ENCODE peak calls at places on chromosomes 6 and 20, in eight cellular contexts. Y, V, W, R, S, X, P and T are unnamed samples.

GRCh38 chr6:17473554-17473953 is 80.2 kb downstream of the CAP2 start:
- DNase-seq in X (no peak), S (no peak), P (no peak), R (no peak), W (no peak), V (peak; percentile 29), Y (no peak), T (no peak)

GRCh38 chr6:95917034-95917433 is 98.7 kb upstream of the FUT9 start:
- DNase-seq in Y (no peak), S (no peak), V (no peak), X (no peak), P (no peak), R (no peak), W (no peak), T (no peak)

GRCh38 chr20:50218987-50219435 is 28.4 kb downstream of the CEBPB start:
- DNase-seq in Y (peak; percentile 85), V (no peak), P (no peak), X (no peak), W (no peak), R (no peak), S (no peak), T (no peak)

GRCh38 chr6:109300874-109301273 is 81.4 kb downstream of the CD164 start:
- DNase-seq in Y (no peak), W (no peak), X (no peak), P (no peak), V (no peak), R (no peak), S (no peak), T (no peak)

GRCh38 chr6:165220030-165220429 is 89.4 kb downstream of the C6orf118 start:
- DNase-seq in W (no peak), V (no peak), S (no peak), P (no peak), Y (no peak), R (no peak), X (no peak), T (no peak)

GRCh38 chr20:56111951-56112730 is 106.8 kb upstream of the CBLN4 start:
- DNase-seq in X (no peak), Y (no peak), W (no peak), V (no peak), R (no peak), S (no peak), P (no peak), T (no peak)

GRCh38 chr6:5529733-5530132 is 268.4 kb downstream of the FARS2 start:
- DNase-seq in Y (no peak), P (no peak), X (no peak), W (no peak), V (no peak), S (no peak), R (no peak), T (no peak)

GRCh38 chr6:157550114-157550989 is 169.4 kb downstream of the ZDHHC14 start:
- DNase-seq in S (peak; percentile 28), R (no peak), P (no peak), X (no peak), W (no peak), V (no peak), Y (no peak), T (no peak)

GRCh38 chr6:71367763-71368162 is 79.2 kb downstream of the OGFRL1 start:
- DNase-seq in Y (no peak), R (peak; percentile 17), W (no peak), S (no peak), P (no peak), X (no peak), V (no peak), T (no peak)

GRCh38 chr6:115843945-115844344 is 216.7 kb downstream of the FRK start:
- DNase-seq in V (no peak), P (no peak), Y (no peak), R (no peak), X (no peak), W (no peak), S (no peak), T (no peak)

GRCh38 chr6:82246802-82247633 is 526 bp downstream of the IBTK start:
- DNase-seq in P (peak; percentile 55), R (peak; percentile 30), Y (peak; percentile 70), V (peak; percentile 74), W (peak; percentile 41), X (peak; percentile 36), S (no peak), T (peak; percentile 46)

GRCh38 chr6:35903679-35904078 is 17.2 kb downstream of the SRPK1 start:
- DNase-seq in Y (no peak), R (no peak), S (no peak), W (no peak), X (no peak), V (no peak), P (no peak), T (no peak)
- H3K36me3 ChIP-seq in Y (no peaks in the 10 kb centered on the region), R (peaks cover 7% of the 10 kb centered on the region), S (no peaks in the 10 kb centered on the region), W (no peaks in the 10 kb centered on the region), X (peaks cover 6% of the 10 kb centered on the region), V (peaks cover 4% of the 10 kb centered on the region), P (no peaks in the 10 kb centered on the region), T (no peaks in the 10 kb centered on the region)

GRCh38 chr6:41921712-41921998 is 356 bp downstream of the BYSL start:
- DNase-seq in P (peak; percentile 17), V (no peak), Y (no peak), R (no peak), X (no peak), S (no peak), W (no peak), T (no peak)

GRCh38 chr6:41922154-41922553 is 855 bp downstream of the BYSL start:
- DNase-seq in W (no peak), Y (no peak), S (no peak), V (no peak), P (no peak), R (no peak), X (no peak), T (no peak)

GRCh38 chr6:41917528-41917927 is 3.4 kb downstream of the MED20 start:
- DNase-seq in P (no peak), X (peak; percentile 71), Y (no peak), R (peak; percentile 96), W (no peak), S (no peak), V (no peak), T (no peak)

GRCh38 chr6:41920921-41921711 is at the start of the genes BYSL and MED20:
- DNase-seq in Y (peak; percentile 93), W (peak; percentile 94), X (peak; percentile 95), S (no peak), R (peak; percentile 94), P (peak; percentile 95), V (peak; percentile 95), T (peak; percentile 91)
- TF ChIP-seq POLR2A in Y (no peak), W (peak; percentile 23), X (peak; percentile 76), S (peak; percentile 63), R (peak; percentile 78), P (peak; percentile 66), V (no peak), T (peak; percentile 76)

DNA sequence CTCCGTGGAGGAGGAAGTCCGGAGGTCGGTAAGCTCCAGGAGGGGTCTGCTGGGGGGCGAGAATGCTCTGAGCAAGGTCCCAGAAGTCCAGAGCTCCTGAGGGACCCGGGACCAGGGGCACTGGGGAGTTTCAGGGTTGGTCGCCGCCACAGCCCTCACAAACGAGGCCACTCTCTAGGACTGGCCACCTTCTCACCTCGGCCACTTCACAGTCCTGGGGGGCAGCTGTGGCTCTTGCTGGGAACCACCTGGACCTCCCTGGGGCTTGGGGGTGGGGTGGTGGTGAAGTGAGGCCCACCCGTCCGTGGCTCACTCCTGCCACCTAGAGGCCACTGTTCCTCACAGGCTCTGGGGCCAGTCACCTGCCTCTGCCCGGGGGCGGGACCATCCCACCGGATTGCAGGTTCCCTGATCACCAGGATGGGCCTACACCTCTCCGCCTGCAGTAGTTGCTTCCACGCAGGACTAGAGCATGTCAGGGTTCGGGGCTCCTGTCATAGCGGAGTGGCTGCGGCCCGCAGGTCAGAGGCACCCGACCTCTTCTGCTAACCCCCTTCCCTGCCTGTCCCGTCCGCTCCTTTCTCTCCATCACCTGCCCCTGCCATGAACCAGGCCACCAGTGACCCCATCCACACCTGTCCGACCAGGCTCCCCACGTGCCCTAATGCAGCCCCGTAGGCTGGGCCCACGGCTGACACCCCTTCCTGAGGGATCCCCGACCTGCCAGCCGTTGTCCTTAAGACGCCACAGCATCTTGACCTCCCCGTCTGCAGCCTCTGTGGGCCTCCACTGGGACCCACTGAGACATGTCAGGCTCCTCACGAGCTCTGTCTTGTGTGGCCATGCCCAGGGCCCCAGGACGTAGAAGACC is 5.1 kb upstream of the TCEA2 start:
- DNase-seq in X (no peak), R (peak; percentile 40), S (no peak), V (peak; percentile 83), P (peak; percentile 53), Y (peak; percentile 69), W (peak; percentile 81), T (peak; percentile 78)
- H3K27ac ChIP-seq in X (no peak overlapping the region), R (no peak overlapping the region), S (no peak overlapping the region), V (peak overlapping the region; percentile 92), P (peak overlapping the region; percentile 22), Y (peak overlapping the region; percentile 38), W (peak overlapping the region; percentile 50), T (no peak overlapping the region)

GRCh38 chr20:59806578-59806975 is 126.9 kb downstream of the SYCP2 start:
- DNase-seq in S (no peak), P (no peak), R (no peak), V (no peak), W (peak; percentile 7), Y (no peak), X (no peak), T (no peak)

GRCh38 chr20:59809630-59810375 is 123.6 kb downstream of the SYCP2 start:
- DNase-seq in P (no peak), X (no peak), W (no peak), Y (no peak), R (no peak), V (no peak), S (peak; percentile 74), T (no peak)

GRCh38 chr20:59807909-59808728 is 125.3 kb downstream of the SYCP2 start:
- DNase-seq in Y (no peak), R (no peak), W (peak; percentile 13), P (no peak), V (no peak), S (peak; percentile 74), X (no peak), T (peak; percentile 3)

GRCh38 chr20:59810376-59811187 is 122.9 kb downstream of the SYCP2 start:
- DNase-seq in R (no peak), S (peak; percentile 64), P (no peak), X (no peak), W (peak; percentile 22), V (no peak), Y (no peak), T (no peak)

GRCh38 chr20:59808729-59809381 is 124.6 kb downstream of the SYCP2 start:
- DNase-seq in W (peak; percentile 21), V (no peak), Y (no peak), P (no peak), S (peak; percentile 91), X (no peak), R (no peak), T (peak; percentile 3)
- H3K36me3 ChIP-seq in W (no peaks in the 10 kb centered on the region), V (no peaks in the 10 kb centered on the region), Y (no peaks in the 10 kb centered on the region), P (no peaks in the 10 kb centered on the region), S (no peaks in the 10 kb centered on the region), X (no peaks in the 10 kb centered on the region), R (no peaks in the 10 kb centered on the region), T (no peaks in the 10 kb centered on the region)